ENCODE peak calls at places on chromosomes 11 and 22, in ten cellular contexts. G is hepatocyte, Y is foreskin fibroblast, X is transverse colon, P is lower lobe of right lung, V is cardiac muscle cell, E is astrocyte of the spinal cord, W is tibial artery, N is A549, S is brain microvascular endothelial cell. I is an unnamed sample.

GRCh38 chr11:108803781-108804180 is 138.9 kb downstream of the DDX10 start:
- DNase-seq in Y (peak), E (peak), V (no peak), S (peak), W (no peak), X (no peak), N (no peak), G (no peak), P (no peak), I (peak)

GRCh38 chr11:79219186-79220045 is 221.4 kb downstream of the TENM4 start:
- DNase-seq in S (no peak), W (no peak), N (no peak), X (no peak), V (no peak), Y (no peak), P (no peak), G (no peak), E (no peak), I (no peak)

GRCh38 chr22:45225732-45226560 is 14.7 kb downstream of the KIAA0930 start:
- DNase-seq in Y (peak), N (no peak), V (no peak), X (peak), G (peak), W (no peak), P (peak), E (no peak), S (no peak), I (peak)

GRCh38 chr11:77590194-77590591 is 440 bp downstream of the AQP11 start:
- DNase-seq in V (peak), P (no peak), G (peak), X (peak), S (peak), N (peak), E (peak), Y (peak), W (peak), I (peak)

GRCh38 chr11:124746621-124747243 is 5.3 kb downstream of the VSIG2 start:
- DNase-seq in V (peak), G (peak), N (peak), W (peak), E (peak), X (peak), S (peak), P (peak), Y (peak), I (peak)

GRCh38 chr11:110376711-110377324 is 52.9 kb upstream of the FDX1 start:
- DNase-seq in E (peak), P (peak), W (no peak), S (peak), X (peak), V (peak), Y (peak), N (peak), G (peak), I (peak)

GRCh38 chr11:1743587-1744136 is 6.7 kb downstream of the IFITM10 start:
- DNase-seq in P (no peak), V (no peak), S (no peak), W (peak), N (no peak), Y (no peak), X (no peak), G (no peak), E (no peak), I (no peak)

GRCh38 chr22:47452184-47452583 is 689.7 kb downstream of the TBC1D22A start:
- DNase-seq in V (no peak), E (no peak), N (peak), W (no peak), P (no peak), S (no peak), G (no peak), Y (no peak), X (no peak), I (no peak)

GRCh38 chr11:126113963-126114362 is 51.3 kb upstream of the CDON start:
- DNase-seq in N (no peak), X (no peak), Y (no peak), S (no peak), G (no peak), P (no peak), V (no peak), E (no peak), W (no peak), I (peak)

GRCh38 chr11:130775306-130776043 is 140.8 kb downstream of the SNX19 start:
- DNase-seq in E (peak), S (peak), V (no peak), N (no peak), W (no peak), G (peak), X (no peak), Y (peak), P (no peak), I (peak)

GRCh38 chr11:104118105-104118762 is 45.7 kb downstream of the PDGFD start:
- DNase-seq in N (no peak), G (no peak), P (no peak), X (no peak), W (no peak), S (no peak), E (no peak), Y (no peak), V (no peak), I (no peak)

GRCh38 chr11:70048279-70049024 is 29.7 kb upstream of the ANO1 start:
- DNase-seq in E (no peak), Y (no peak), X (peak), G (peak), V (peak), P (no peak), N (peak), S (no peak), W (no peak), I (no peak)

GRCh38 chr11:132253469-132254264 is 883.3 kb downstream of the NTM start:
- DNase-seq in N (no peak), V (no peak), G (no peak), E (no peak), X (no peak), P (no peak), S (no peak), W (no peak), Y (no peak), I (no peak)

GRCh38 chr11:61919841-61920631 is 2.7 kb upstream of the RAB3IL1 start:
- DNase-seq in E (no peak), S (no peak), G (peak), W (no peak), X (no peak), V (no peak), N (peak), P (no peak), Y (no peak), I (no peak)

GRCh38 chr22:46538816-46539163 is 1.4 kb upstream of the CELSR1 start:
- DNase-seq in P (no peak), G (no peak), S (peak), E (no peak), Y (peak), N (no peak), W (no peak), V (no peak), X (no peak), I (peak)

GRCh38 chr22:17787159-17788022 is 13.1 kb upstream of the BID start:
- DNase-seq in W (no peak), Y (no peak), P (no peak), V (no peak), S (no peak), G (no peak), E (peak), N (no peak), X (no peak), I (peak)

GRCh38 chr22:20777420-20778177 is 3.7 kb downstream of the SERPIND1 start:
- DNase-seq in E (peak), Y (peak), P (no peak), X (peak), W (peak), V (peak), S (peak), N (peak), G (peak), I (peak)

GRCh38 chr11:102983491-102983890 is 28.0 kb upstream of the MMP13 start:
- DNase-seq in P (no peak), V (no peak), W (no peak), N (no peak), X (no peak), E (no peak), Y (no peak), G (no peak), S (no peak), I (no peak)

GRCh38 chr11:12800032-12800671 is 125.9 kb downstream of the TEAD1 start:
- DNase-seq in N (peak), Y (no peak), W (no peak), S (peak), X (peak), E (peak), G (peak), P (no peak), V (peak), I (peak)

GRCh38 chr11:830295-831131 is 2.2 kb upstream of the CD151 start:
- DNase-seq in Y (peak), G (peak), P (peak), E (peak), X (peak), S (peak), W (peak), V (peak), N (no peak), I (no peak)

GRCh38 chr11:12864316-12865156 is 144.6 kb upstream of the RASSF10 start:
- DNase-seq in W (peak), X (no peak), V (peak), N (no peak), Y (peak), E (peak), G (peak), P (no peak), S (peak), I (peak)

GRCh38 chr11:2934057-2934550 is 4.9 kb upstream of the PHLDA2 start:
- DNase-seq in P (no peak), E (no peak), Y (no peak), N (no peak), S (no peak), X (no peak), W (no peak), G (no peak), V (no peak), I (no peak)

GRCh38 chr11:122375687-122376399 is 259.8 kb upstream of the BLID start:
- DNase-seq in X (no peak), Y (peak), V (no peak), W (no peak), G (no peak), N (no peak), E (peak), P (no peak), S (peak), I (peak)

GRCh38 chr11:5380740-5381342 is 2.8 kb upstream of the OR51M1 start:
- DNase-seq in G (peak), Y (peak), S (peak), P (no peak), E (peak), W (peak), X (peak), N (peak), V (peak), I (peak)

GRCh38 chr11:78339483-78339882 is 78.1 kb downstream of the GAB2 start:
- DNase-seq in P (no peak), S (no peak), W (no peak), E (no peak), X (no peak), N (no peak), Y (no peak), V (no peak), G (no peak), I (no peak)

GRCh38 chr22:24809331-24809730 is 3.3 kb downstream of the SGSM1 start:
- DNase-seq in Y (no peak), V (peak), S (no peak), E (no peak), X (no peak), G (no peak), P (no peak), W (peak), N (no peak), I (peak)

GRCh38 chr11:60756307-60757032 is at the start of gene MS4A15:
- DNase-seq in Y (no peak), S (no peak), G (peak), N (peak), V (peak), E (peak), W (peak), X (no peak), P (no peak), I (no peak)

GRCh38 chr11:267491-267994 is 10.7 kb upstream of the NLRP6 start:
- DNase-seq in S (no peak), G (no peak), P (peak), Y (no peak), V (no peak), N (peak), X (peak), W (peak), E (no peak), I (no peak)

GRCh38 chr11:113991170-113991569 is 16.3 kb downstream of the HTR3A start:
- DNase-seq in P (no peak), W (no peak), E (peak), Y (peak), X (no peak), S (peak), V (peak), N (no peak), G (peak), I (peak)

GRCh38 chr22:28594784-28595324 is 84.8 kb downstream of the TTC28 start:
- DNase-seq in W (no peak), P (no peak), Y (peak), N (peak), V (peak), S (peak), X (no peak), E (peak), G (peak), I (peak)

GRCh38 chr11:106087815-106088435 is 10.5 kb downstream of the AASDHPPT start:
- DNase-seq in V (peak), N (no peak), W (no peak), P (peak), Y (peak), S (peak), G (peak), E (peak), X (peak), I (peak)

GRCh38 chr22:18035740-18036139 is 11.4 kb upstream of the MICAL3 start:
- DNase-seq in X (peak), N (peak), G (peak), Y (no peak), W (peak), S (no peak), P (peak), V (peak), E (no peak), I (peak)

GRCh38 chr11:100833276-100833675 is 146.2 kb downstream of the ARHGAP42 start:
- DNase-seq in S (no peak), Y (no peak), G (no peak), E (no peak), W (no peak), V (no peak), X (no peak), N (no peak), P (no peak), I (no peak)

GRCh38 chr11:68583047-68583446 is 101.3 kb upstream of the GAL start:
- DNase-seq in X (no peak), W (no peak), E (peak), P (no peak), S (peak), G (no peak), N (no peak), Y (peak), V (no peak), I (peak)

GRCh38 chr11:15197696-15198095 is 83.0 kb downstream of the INSC start:
- DNase-seq in N (no peak), Y (no peak), X (no peak), V (no peak), P (no peak), E (no peak), G (no peak), S (no peak), W (no peak), I (no peak)

GRCh38 chr11:32184057-32185055 is 93.5 kb downstream of the RCN1 start:
- DNase-seq in X (no peak), S (no peak), P (no peak), N (no peak), V (no peak), Y (no peak), G (no peak), W (no peak), E (no peak), I (no peak)

GRCh38 chr22:38314140-38314991 is 2.9 kb downstream of the CSNK1E start:
- DNase-seq in X (peak), Y (no peak), G (peak), W (peak), S (no peak), P (no peak), E (peak), N (no peak), V (no peak), I (peak)
- H3K4me3 ChIP-seq in X (peak), Y (peak), G (peak), W (peak), S (peak), P (peak), E (peak), N (peak), V (peak), I (peak)

GRCh38 chr11:33830903-33831648 is 56.8 kb upstream of the FBXO3 start:
- DNase-seq in N (no peak), S (no peak), W (no peak), Y (peak), X (no peak), E (peak), V (no peak), G (no peak), P (no peak), I (no peak)

GRCh38 chr11:33832676-33833075 is 58.4 kb upstream of the FBXO3 start:
- DNase-seq in V (no peak), S (no peak), G (no peak), P (no peak), N (no peak), E (no peak), X (no peak), W (no peak), Y (no peak), I (no peak)

GRCh38 chr11:33829430-33830141 is 55.3 kb upstream of the FBXO3 start:
- DNase-seq in P (no peak), W (no peak), V (peak), Y (peak), G (peak), X (peak), N (peak), E (peak), S (peak), I (peak)

DNA sequence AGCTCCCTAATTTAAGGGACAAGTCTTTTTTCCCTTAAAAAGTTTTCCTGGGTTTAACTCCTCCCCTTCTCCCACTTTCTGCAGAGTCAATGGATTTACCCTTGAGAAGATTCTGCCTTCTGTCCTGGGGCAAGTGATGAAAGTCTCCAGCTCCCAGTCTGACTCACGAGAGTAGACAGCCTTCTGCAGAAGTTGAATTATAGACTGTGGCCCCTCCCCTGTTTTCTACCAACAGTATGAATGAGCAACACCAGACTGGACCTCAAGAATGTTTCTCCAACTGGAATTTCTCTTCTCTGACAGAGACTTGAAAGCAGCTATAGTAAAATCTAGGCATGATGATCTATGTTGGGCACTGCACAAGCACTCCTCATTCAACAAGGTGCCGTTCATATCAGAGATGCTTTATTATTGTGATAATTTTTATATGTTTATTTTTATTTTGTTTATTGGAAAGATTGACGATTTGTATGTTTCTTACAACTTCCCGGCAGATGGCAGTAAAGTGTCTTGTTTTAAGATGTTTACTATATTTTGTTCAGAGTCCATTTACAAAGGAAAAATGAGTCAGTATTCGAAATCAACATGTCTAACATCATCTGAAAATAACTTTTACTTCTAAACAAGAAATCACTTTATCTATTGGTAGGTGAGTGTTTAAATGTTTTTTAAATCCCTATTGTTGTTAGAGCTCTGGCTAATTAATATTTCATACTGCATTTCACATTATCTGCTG is 56.6 kb downstream of the LMO2 start:
- DNase-seq in E (peak), V (peak), X (no peak), S (peak), G (peak), N (peak), W (no peak), P (no peak), Y (peak), I (peak)
- TF ChIP-seq CTCF in E (peak), V (peak), X (peak), S (no peak), G (peak), N (peak), W (peak), P (peak), Y (peak), I (peak)

DNA sequence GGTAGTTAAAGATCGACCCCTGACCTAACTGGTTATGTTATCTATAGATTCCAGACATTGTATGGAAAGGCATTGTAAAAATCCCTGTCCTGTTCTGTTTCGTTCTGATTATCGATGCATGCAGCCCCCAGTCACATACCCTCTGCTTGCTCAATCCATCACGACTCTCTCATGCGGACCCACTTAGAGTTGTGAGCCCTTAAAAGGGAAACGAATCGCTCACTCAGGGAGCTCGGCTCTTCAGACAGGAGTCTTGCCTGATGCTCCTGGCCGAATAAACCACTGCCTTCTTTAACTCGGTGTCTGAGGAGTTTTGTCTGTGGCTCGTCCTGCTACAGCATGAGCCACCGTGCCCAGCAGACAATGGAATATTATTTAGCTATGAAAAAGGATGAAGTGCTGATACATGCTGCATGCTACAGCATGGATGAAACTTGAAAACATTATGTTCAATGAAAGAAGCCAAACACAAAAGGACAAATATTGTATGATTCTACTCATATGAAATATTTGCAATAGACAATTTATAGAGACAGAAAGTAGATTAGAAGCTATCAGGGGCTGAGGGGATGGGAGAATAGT is 12.0 kb upstream of the LGALS2 start:
- DNase-seq in W (no peak), Y (no peak), P (no peak), E (no peak), X (no peak), V (no peak), N (no peak), S (no peak), G (no peak), I (no peak)
- H3K4me3 ChIP-seq in W (no peak), Y (no peak), P (peak), E (no peak), X (no peak), V (no peak), N (peak), S (no peak), G (no peak), I (no peak)

GRCh38 chr11:64331569-64332371 is 8.2 kb upstream of the CCDC88B start:
- DNase-seq in E (peak), P (peak), Y (peak), N (peak), G (peak), X (peak), V (peak), S (peak), W (no peak), I (peak)
- TF ChIP-seq CTCF in E (peak), P (peak), Y (peak), N (peak), G (peak), X (peak), V (peak), S (peak), W (no peak), I (peak)

GRCh38 chr11:85620243-85620642 is 6.9 kb downstream of the DLG2 start:
- DNase-seq in P (no peak), V (no peak), S (no peak), N (no peak), W (no peak), Y (no peak), E (no peak), G (no peak), X (no peak), I (no peak)

GRCh38 chr11:85619497-85619896 is 7.6 kb downstream of the DLG2 start:
- DNase-seq in V (no peak), S (no peak), Y (peak), W (no peak), P (peak), N (no peak), G (no peak), X (no peak), E (no peak), I (peak)
- H3K4me3 ChIP-seq in V (no peak), S (no peak), Y (no peak), W (no peak), P (no peak), N (no peak), G (no peak), X (no peak), E (no peak), I (no peak)

I was measured in cardiac fibroblast.